ENCODE peak calls at places on chromosomes 13 and 19, in ten cellular contexts. One of them, this sample, is unnamed. For H3K27me3, the result is how much of the 10 kb centered on the place peaks cover.

GRCh38 chr13:74056829-74057564 is 77.2 kb downstream of the KLF12 start:
- DNase-seq in uterus: peak
- DNase-seq in heart left ventricle: peak
- DNase-seq in esophagus squamous epithelium: no peak
- DNase-seq in vagina: no peak
- DNase-seq in thyroid gland: no peak
- DNase-seq in body of pancreas: no peak
- DNase-seq in tibial nerve: peak
- DNase-seq in breast epithelium: no peak
- DNase-seq in testis: peak
- DNase-seq in this sample: no peak

GRCh38 chr13:105139380-105140285 is 1395.8 kb downstream of the EFNB2 start:
- DNase-seq in uterus: no peak
- DNase-seq in heart left ventricle: peak
- DNase-seq in esophagus squamous epithelium: peak
- DNase-seq in vagina: no peak
- DNase-seq in thyroid gland: peak
- DNase-seq in body of pancreas: peak
- DNase-seq in tibial nerve: no peak
- DNase-seq in breast epithelium: peak
- DNase-seq in testis: peak
- DNase-seq in this sample: peak

GRCh38 chr19:46579286-46579944 is 21.7 kb upstream of the CALM3 start:
- DNase-seq in uterus: no peak
- DNase-seq in heart left ventricle: no peak
- DNase-seq in esophagus squamous epithelium: no peak
- DNase-seq in vagina: no peak
- DNase-seq in thyroid gland: no peak
- DNase-seq in body of pancreas: no peak
- DNase-seq in tibial nerve: no peak
- DNase-seq in breast epithelium: no peak
- DNase-seq in testis: peak
- DNase-seq in this sample: no peak

GRCh38 chr13:39370554-39370953 is 232.4 kb downstream of the LHFPL6 start:
- DNase-seq in uterus: peak
- DNase-seq in heart left ventricle: no peak
- DNase-seq in esophagus squamous epithelium: no peak
- DNase-seq in vagina: no peak
- DNase-seq in thyroid gland: no peak
- DNase-seq in body of pancreas: no peak
- DNase-seq in tibial nerve: no peak
- DNase-seq in breast epithelium: no peak
- DNase-seq in testis: no peak
- DNase-seq in this sample: no peak

GRCh38 chr19:1646149-1646930 is 6.1 kb downstream of the TCF3 start:
- DNase-seq in uterus: no peak
- DNase-seq in heart left ventricle: no peak
- DNase-seq in esophagus squamous epithelium: no peak
- DNase-seq in vagina: no peak
- DNase-seq in thyroid gland: no peak
- DNase-seq in body of pancreas: no peak
- DNase-seq in tibial nerve: no peak
- DNase-seq in breast epithelium: no peak
- DNase-seq in testis: peak
- DNase-seq in this sample: no peak

GRCh38 chr19:46413262-46414031 is at the start of gene CCDC8:
- DNase-seq in uterus: peak
- DNase-seq in heart left ventricle: peak
- DNase-seq in esophagus squamous epithelium: no peak
- DNase-seq in vagina: no peak
- DNase-seq in thyroid gland: peak
- DNase-seq in body of pancreas: peak
- DNase-seq in tibial nerve: peak
- DNase-seq in breast epithelium: peak
- DNase-seq in testis: peak
- DNase-seq in this sample: peak

GRCh38 chr19:10788146-10788545 is 47.9 kb downstream of the TMED1 start:
- DNase-seq in uterus: no peak
- DNase-seq in heart left ventricle: no peak
- DNase-seq in esophagus squamous epithelium: no peak
- DNase-seq in vagina: no peak
- DNase-seq in thyroid gland: no peak
- DNase-seq in body of pancreas: no peak
- DNase-seq in tibial nerve: no peak
- DNase-seq in breast epithelium: no peak
- DNase-seq in testis: no peak
- DNase-seq in this sample: no peak

GRCh38 chr13:89749888-89750287 is 1597.6 kb upstream of the MIR17HG start:
- DNase-seq in uterus: no peak
- DNase-seq in heart left ventricle: no peak
- DNase-seq in esophagus squamous epithelium: no peak
- DNase-seq in vagina: no peak
- DNase-seq in thyroid gland: no peak
- DNase-seq in body of pancreas: no peak
- DNase-seq in tibial nerve: no peak
- DNase-seq in breast epithelium: no peak
- DNase-seq in testis: no peak
- DNase-seq in this sample: no peak

GRCh38 chr19:39297931-39298634 is 1.9 kb downstream of the IFNL1 start:
- DNase-seq in uterus: no peak
- DNase-seq in heart left ventricle: peak
- DNase-seq in esophagus squamous epithelium: no peak
- DNase-seq in vagina: no peak
- DNase-seq in thyroid gland: no peak
- DNase-seq in body of pancreas: no peak
- DNase-seq in tibial nerve: no peak
- DNase-seq in breast epithelium: no peak
- DNase-seq in testis: no peak
- DNase-seq in this sample: peak

GRCh38 chr19:47151627-47152026 is 21.0 kb downstream of the SAE1 start:
- DNase-seq in uterus: no peak
- DNase-seq in heart left ventricle: no peak
- DNase-seq in esophagus squamous epithelium: no peak
- DNase-seq in vagina: no peak
- DNase-seq in thyroid gland: no peak
- DNase-seq in body of pancreas: no peak
- DNase-seq in tibial nerve: no peak
- DNase-seq in breast epithelium: no peak
- DNase-seq in testis: no peak
- DNase-seq in this sample: no peak

GRCh38 chr13:66915596-66916185 is 314.4 kb downstream of the PCDH9 start:
- DNase-seq in uterus: no peak
- DNase-seq in heart left ventricle: no peak
- DNase-seq in esophagus squamous epithelium: no peak
- DNase-seq in vagina: no peak
- DNase-seq in thyroid gland: no peak
- DNase-seq in body of pancreas: no peak
- DNase-seq in tibial nerve: no peak
- DNase-seq in breast epithelium: no peak
- DNase-seq in testis: no peak
- DNase-seq in this sample: no peak

GRCh38 chr19:4200940-4201542 is 18.6 kb downstream of the ANKRD24 start:
- DNase-seq in uterus: no peak
- DNase-seq in heart left ventricle: no peak
- DNase-seq in esophagus squamous epithelium: no peak
- DNase-seq in vagina: no peak
- DNase-seq in thyroid gland: no peak
- DNase-seq in body of pancreas: no peak
- DNase-seq in tibial nerve: no peak
- DNase-seq in breast epithelium: no peak
- DNase-seq in testis: no peak
- DNase-seq in this sample: no peak

GRCh38 chr19:4197625-4198466 is 15.4 kb downstream of the ANKRD24 start:
- DNase-seq in uterus: no peak
- DNase-seq in heart left ventricle: no peak
- DNase-seq in esophagus squamous epithelium: no peak
- DNase-seq in vagina: no peak
- DNase-seq in thyroid gland: no peak
- DNase-seq in body of pancreas: no peak
- DNase-seq in tibial nerve: no peak
- DNase-seq in breast epithelium: no peak
- DNase-seq in testis: no peak
- DNase-seq in this sample: no peak

GRCh38 chr19:4198467-4199126 is 16.1 kb downstream of the ANKRD24 start:
- DNase-seq in uterus: no peak
- DNase-seq in heart left ventricle: no peak
- DNase-seq in esophagus squamous epithelium: no peak
- DNase-seq in vagina: no peak
- DNase-seq in thyroid gland: no peak
- DNase-seq in body of pancreas: no peak
- DNase-seq in tibial nerve: no peak
- DNase-seq in breast epithelium: no peak
- DNase-seq in testis: no peak
- DNase-seq in this sample: no peak

GRCh38 chr19:4199699-4200293 is 17.3 kb downstream of the ANKRD24 start:
- DNase-seq in uterus: no peak
- DNase-seq in heart left ventricle: no peak
- DNase-seq in esophagus squamous epithelium: no peak
- DNase-seq in vagina: no peak
- DNase-seq in thyroid gland: no peak
- DNase-seq in body of pancreas: no peak
- DNase-seq in tibial nerve: no peak
- DNase-seq in breast epithelium: no peak
- DNase-seq in testis: no peak
- DNase-seq in this sample: no peak

DNA sequence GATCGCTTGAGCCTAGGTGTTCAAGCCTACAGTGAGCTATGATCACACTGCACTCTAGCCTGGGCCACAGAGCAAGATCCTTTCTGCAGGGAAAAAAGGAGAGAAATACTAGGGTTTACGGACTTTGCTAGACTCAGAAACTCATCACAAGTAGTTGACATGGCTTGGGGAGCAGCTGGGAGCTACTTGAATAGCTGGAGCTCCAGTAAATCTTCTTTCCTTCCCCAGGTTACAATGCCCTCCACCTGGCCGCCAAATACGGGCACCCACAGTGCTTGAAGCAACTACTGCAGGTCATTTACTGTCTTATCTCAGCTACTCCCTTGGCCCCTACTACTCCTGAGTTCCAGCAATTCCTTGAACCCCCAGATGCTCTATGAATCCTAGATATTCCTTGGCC is 19.3 kb downstream of the ANKRD24 start:
- DNase-seq in uterus: no peak
- DNase-seq in heart left ventricle: no peak
- DNase-seq in esophagus squamous epithelium: no peak
- DNase-seq in vagina: no peak
- DNase-seq in thyroid gland: no peak
- DNase-seq in body of pancreas: no peak
- DNase-seq in tibial nerve: no peak
- DNase-seq in breast epithelium: no peak
- DNase-seq in testis: no peak
- DNase-seq in this sample: no peak
- H3K27me3 ChIP-seq in uterus: under half
- H3K27me3 ChIP-seq in heart left ventricle: under half
- H3K27me3 ChIP-seq in esophagus squamous epithelium: under half
- H3K27me3 ChIP-seq in vagina: under half
- H3K27me3 ChIP-seq in thyroid gland: under half
- H3K27me3 ChIP-seq in body of pancreas: under half
- H3K27me3 ChIP-seq in tibial nerve: under half
- H3K27me3 ChIP-seq in breast epithelium: under half
- H3K27me3 ChIP-seq in testis: under half
- H3K27me3 ChIP-seq in this sample: under half

GRCh38 chr19:14381689-14382474 is 638 bp downstream of the ADGRE5 start:
- DNase-seq in uterus: peak
- DNase-seq in heart left ventricle: peak
- DNase-seq in esophagus squamous epithelium: no peak
- DNase-seq in vagina: no peak
- DNase-seq in thyroid gland: no peak
- DNase-seq in body of pancreas: peak
- DNase-seq in tibial nerve: no peak
- DNase-seq in breast epithelium: no peak
- DNase-seq in testis: no peak
- DNase-seq in this sample: peak
- H3K4me3 ChIP-seq in uterus: peak
- H3K4me3 ChIP-seq in heart left ventricle: peak
- H3K4me3 ChIP-seq in esophagus squamous epithelium: peak
- H3K4me3 ChIP-seq in vagina: peak
- H3K4me3 ChIP-seq in thyroid gland: peak
- H3K4me3 ChIP-seq in body of pancreas: peak
- H3K4me3 ChIP-seq in tibial nerve: peak
- H3K4me3 ChIP-seq in breast epithelium: peak
- H3K4me3 ChIP-seq in testis: peak
- H3K4me3 ChIP-seq in this sample: peak

GRCh38 chr13:26961890-26962615 is 201.5 kb upstream of the GPR12 start:
- DNase-seq in uterus: no peak
- DNase-seq in heart left ventricle: no peak
- DNase-seq in esophagus squamous epithelium: no peak
- DNase-seq in vagina: no peak
- DNase-seq in thyroid gland: no peak
- DNase-seq in body of pancreas: peak
- DNase-seq in tibial nerve: no peak
- DNase-seq in breast epithelium: no peak
- DNase-seq in testis: no peak
- DNase-seq in this sample: no peak
- TF ChIP-seq POLR2A in uterus: no peak
- TF ChIP-seq POLR2A in heart left ventricle: no peak
- TF ChIP-seq POLR2A in esophagus squamous epithelium: no peak
- TF ChIP-seq POLR2A in vagina: no peak
- TF ChIP-seq POLR2A in thyroid gland: no peak
- TF ChIP-seq POLR2A in body of pancreas: no peak
- TF ChIP-seq POLR2A in tibial nerve: no peak
- TF ChIP-seq POLR2A in breast epithelium: no peak
- TF ChIP-seq POLR2A in testis: no peak
- TF ChIP-seq POLR2A in this sample: no peak

GRCh38 chr19:7773841-7774240 is 10.8 kb downstream of the CLEC4M start:
- DNase-seq in uterus: no peak
- DNase-seq in heart left ventricle: no peak
- DNase-seq in esophagus squamous epithelium: no peak
- DNase-seq in vagina: no peak
- DNase-seq in thyroid gland: no peak
- DNase-seq in body of pancreas: peak
- DNase-seq in tibial nerve: no peak
- DNase-seq in breast epithelium: no peak
- DNase-seq in testis: no peak
- DNase-seq in this sample: no peak
- H3K27me3 ChIP-seq in uterus: under half
- H3K27me3 ChIP-seq in heart left ventricle: under half
- H3K27me3 ChIP-seq in esophagus squamous epithelium: under half
- H3K27me3 ChIP-seq in vagina: under half
- H3K27me3 ChIP-seq in thyroid gland: under half
- H3K27me3 ChIP-seq in body of pancreas: under half
- H3K27me3 ChIP-seq in tibial nerve: under half
- H3K27me3 ChIP-seq in breast epithelium: under half
- H3K27me3 ChIP-seq in testis: under half
- H3K27me3 ChIP-seq in this sample: under half

GRCh38 chr19:18660939-18661338 is 22.5 kb upstream of the CRTC1 start:
- DNase-seq in uterus: no peak
- DNase-seq in heart left ventricle: no peak
- DNase-seq in esophagus squamous epithelium: no peak
- DNase-seq in vagina: no peak
- DNase-seq in thyroid gland: no peak
- DNase-seq in body of pancreas: no peak
- DNase-seq in tibial nerve: no peak
- DNase-seq in breast epithelium: no peak
- DNase-seq in testis: no peak
- DNase-seq in this sample: no peak
- H3K4me3 ChIP-seq in uterus: no peak
- H3K4me3 ChIP-seq in heart left ventricle: no peak
- H3K4me3 ChIP-seq in esophagus squamous epithelium: no peak
- H3K4me3 ChIP-seq in vagina: peak
- H3K4me3 ChIP-seq in thyroid gland: no peak
- H3K4me3 ChIP-seq in body of pancreas: no peak
- H3K4me3 ChIP-seq in tibial nerve: no peak
- H3K4me3 ChIP-seq in breast epithelium: peak
- H3K4me3 ChIP-seq in testis: no peak
- H3K4me3 ChIP-seq in this sample: no peak

This sample was measured in suprapubic skin.